ENCODE peak calls at places on chromosomes 12 and 14, in nine cellular contexts. E is pancreas; G is activated CD4-positive, alpha-beta T cell treated with anti-CD3 and anti-CD28 coated beads, Interleukin-2, amount 50 U/mL, for 48 hours; A is suprapubic skin; Q is T-helper 1 cell; D is ACHN; V is GM04504; M is uterus; P is stimulated activated CD4-positive, alpha-beta T cell treated with anti-CD3 and anti-CD28 coated beads, Interleukin-12 subunit alpha, Interleukin-12 subunit beta, amount 100 ng/mL, for 24 hours. X is an unnamed sample.

GRCh38 chr14:21100931-21101330 is at the start of gene TMEM253:
- DNase-seq in D (no peak), G (no peak), M (no peak), A (peak), E (no peak), V (no peak), Q (no peak), P (no peak), X (no peak)

GRCh38 chr12:89501793-89502192 is 22.8 kb downstream of the GALNT4 start:
- DNase-seq in G (no peak), M (no peak), P (no peak), E (no peak), V (no peak), D (no peak), A (no peak), Q (no peak), X (no peak)

GRCh38 chr12:22255097-22255496 is 79.4 kb downstream of the ST8SIA1 start:
- DNase-seq in M (no peak), P (no peak), Q (no peak), D (no peak), E (no peak), V (no peak), A (no peak), G (no peak), X (peak)

GRCh38 chr14:50620341-50620740 is 47.8 kb downstream of the SAV1 start:
- DNase-seq in G (no peak), D (no peak), M (no peak), P (no peak), A (no peak), V (no peak), E (no peak), Q (no peak), X (peak)

GRCh38 chr12:122250047-122250446 is 16.2 kb downstream of the VPS33A start:
- DNase-seq in Q (no peak), P (no peak), E (no peak), M (no peak), G (no peak), D (no peak), A (no peak), V (no peak), X (no peak)

GRCh38 chr12:87596134-87596533 is 433.1 kb downstream of the C12orf50 start:
- DNase-seq in D (no peak), V (no peak), E (no peak), Q (no peak), A (no peak), M (no peak), G (no peak), P (no peak), X (no peak)

GRCh38 chr14:36515105-36515593 is 4.9 kb downstream of the NKX2-1 start:
- DNase-seq in G (no peak), A (no peak), D (no peak), M (no peak), V (no peak), E (no peak), Q (no peak), P (no peak), X (no peak)

GRCh38 chr12:50326636-50327284 is 43.4 kb upstream of the LIMA1 start:
- DNase-seq in E (no peak), D (no peak), M (no peak), Q (no peak), P (no peak), V (peak), G (no peak), A (no peak), X (peak)

GRCh38 chr12:46916796-46917419 is 91.1 kb upstream of the SLC38A4 start:
- DNase-seq in Q (no peak), P (no peak), M (no peak), E (no peak), D (no peak), G (no peak), A (no peak), V (no peak), X (no peak)

GRCh38 chr14:59134307-59134706 is 54.2 kb upstream of the DAAM1 start:
- DNase-seq in P (no peak), M (no peak), V (no peak), A (no peak), G (no peak), Q (no peak), D (no peak), E (no peak), X (no peak)

GRCh38 chr12:99765469-99766114 is 118.0 kb downstream of the GARIN6 start:
- DNase-seq in D (no peak), A (no peak), V (no peak), Q (no peak), P (no peak), G (no peak), E (no peak), M (no peak), X (no peak)

GRCh38 chr12:75784591-75784990 is 247.0 kb downstream of the PHLDA1 start:
- DNase-seq in D (no peak), P (no peak), E (peak), V (no peak), Q (no peak), M (no peak), A (no peak), G (no peak), X (peak)

GRCh38 chr12:131905640-131906091 is 11.2 kb downstream of the ULK1 start:
- DNase-seq in V (no peak), Q (no peak), M (no peak), D (no peak), G (no peak), E (peak), A (no peak), P (no peak), X (no peak)

GRCh38 chr14:64680013-64680674 is 24.1 kb upstream of the PLEKHG3 start:
- DNase-seq in V (no peak), M (no peak), A (no peak), P (no peak), D (no peak), G (no peak), Q (no peak), E (no peak), X (no peak)

GRCh38 chr14:103879570-103880333 is 32.4 kb upstream of the PPP1R13B start:
- DNase-seq in E (peak), A (no peak), G (no peak), P (no peak), D (peak), V (no peak), M (peak), Q (no peak), X (peak)

GRCh38 chr12:111040690-111041089 is 120.3 kb upstream of the MYL2 start:
- DNase-seq in E (no peak), M (no peak), P (no peak), V (no peak), A (no peak), Q (no peak), D (no peak), G (no peak), X (no peak)

GRCh38 chr12:50215033-50215432 is 47.9 kb upstream of the CERS5 start:
- DNase-seq in D (no peak), M (no peak), P (no peak), A (no peak), G (no peak), E (no peak), V (no peak), Q (no peak), X (peak)

GRCh38 chr14:104516906-104517305 is 62.7 kb upstream of the C14orf180 start:
- DNase-seq in E (no peak), D (no peak), V (no peak), Q (no peak), A (peak), P (no peak), G (no peak), M (no peak), X (no peak)

GRCh38 chr14:103301512-103302197 is 32.4 kb upstream of the EIF5 start:
- DNase-seq in G (no peak), D (no peak), A (no peak), M (no peak), V (no peak), Q (no peak), P (no peak), E (no peak), X (no peak)

GRCh38 chr12:50220357-50221061 is 53.3 kb upstream of the CERS5 start:
- DNase-seq in V (no peak), G (peak), P (peak), M (no peak), Q (no peak), A (no peak), E (no peak), D (no peak), X (peak)

GRCh38 chr14:104184911-104185499 is 46.6 kb downstream of the KIF26A start:
- DNase-seq in V (no peak), M (peak), E (peak), G (no peak), Q (no peak), D (no peak), A (no peak), P (no peak), X (no peak)

GRCh38 chr14:70808023-70808401 is 1.3 kb downstream of the MAP3K9 start:
- DNase-seq in Q (peak), E (no peak), D (peak), P (peak), A (no peak), G (peak), V (no peak), M (no peak), X (peak)

GRCh38 chr12:2233034-2233433 is 180.2 kb downstream of the CACNA1C start:
- DNase-seq in M (no peak), P (no peak), V (no peak), G (no peak), E (no peak), Q (no peak), D (no peak), A (no peak), X (peak)

GRCh38 chr14:72546359-72547035 is 347.4 kb downstream of the DPF3 start:
- DNase-seq in E (no peak), Q (no peak), P (no peak), M (no peak), G (no peak), A (no peak), D (no peak), V (no peak), X (no peak)

GRCh38 chr12:51827925-51828818 is 20.3 kb downstream of the FIGNL2 start:
- DNase-seq in E (no peak), V (no peak), Q (no peak), P (peak), M (no peak), G (peak), D (peak), A (no peak), X (no peak)

GRCh38 chr12:131850856-131851559 is 22.8 kb downstream of the MMP17 start:
- DNase-seq in A (no peak), V (no peak), G (no peak), D (no peak), M (no peak), Q (no peak), P (no peak), E (peak), X (peak)

GRCh38 chr14:70515796-70516195 is 19.0 kb downstream of the ADAM20 start:
- DNase-seq in M (no peak), V (no peak), E (no peak), D (no peak), P (no peak), G (no peak), Q (no peak), A (no peak), X (peak)

GRCh38 chr14:90530523-90530922 is 133.7 kb downstream of the CALM1 start:
- DNase-seq in E (no peak), Q (no peak), A (no peak), V (no peak), P (no peak), G (no peak), D (no peak), M (no peak), X (no peak)

GRCh38 chr12:57744194-57744776 is 554 bp upstream of the TSPAN31 start:
- DNase-seq in Q (peak), E (no peak), V (no peak), D (peak), P (peak), G (peak), M (peak), A (peak), X (no peak)

GRCh38 chr14:57692671-57693070 is 173.2 kb downstream of the SLC35F4 start:
- DNase-seq in A (no peak), G (no peak), V (peak), E (no peak), D (peak), M (no peak), Q (no peak), P (no peak), X (peak)

GRCh38 chr12:4769073-4769472 is 48.9 kb downstream of the GALNT8 start:
- DNase-seq in Q (no peak), M (no peak), P (no peak), G (no peak), A (no peak), V (no peak), D (no peak), E (no peak), X (no peak)

GRCh38 chr12:56723889-56724659 is 1.0 kb downstream of the NACA start:
- DNase-seq in D (peak), G (peak), V (peak), A (no peak), E (no peak), M (peak), Q (no peak), P (no peak), X (peak)